ENCODE peak calls at places on chromosomes 4 and X, in nine cellular contexts. S is IMR-90, E is body of pancreas, Y is vagina, B is thyroid gland, N is lower leg skin, Z is tibial nerve, R is ovary, M is sigmoid colon. K is an unnamed sample.

GRCh38 chr4:168755643-168756482 is 254.2 kb downstream of the CBR4 start:
- DNase-seq in S (peak; percentile 66), E (no peak), Y (no peak), B (no peak), N (no peak), Z (no peak), R (no peak), M (no peak), K (no peak)

GRCh38 chr4:182246401-182247205 is 3.4 kb downstream of the TENM3 start:
- DNase-seq in S (peak; percentile 78), E (no peak), Y (no peak), B (no peak), N (no peak), Z (no peak), R (no peak), M (no peak), K (peak; percentile 24)

GRCh38 chr4:165537028-165537648 is 158.3 kb downstream of the CPE start:
- DNase-seq in S (peak; percentile 39), E (no peak), Y (no peak), B (peak; percentile 2), N (no peak), Z (no peak), R (no peak), M (no peak), K (no peak)

GRCh38 chr4:79651516-79651915 is 243.5 kb upstream of the GK2 start:
- DNase-seq in S (no peak), E (no peak), Y (no peak), B (no peak), N (no peak), Z (no peak), R (no peak), M (no peak), K (no peak)

GRCh38 chrX:154775611-154776349 is 13.1 kb downstream of the DKC1 start:
- DNase-seq in S (peak; percentile 45), E (no peak), Y (no peak), B (peak; percentile 89), N (no peak), Z (no peak), R (no peak), M (no peak), K (peak; percentile 23)

GRCh38 chr4:104395219-104395618 is 99.5 kb downstream of the CXXC4 start:
- DNase-seq in S (no peak), E (no peak), Y (no peak), B (peak; percentile 1), N (no peak), Z (no peak), R (no peak), M (no peak), K (no peak)

GRCh38 chrX:36407886-36408285 is 488.4 kb downstream of the CFAP47 start:
- DNase-seq in S (no peak), E (no peak), Y (no peak), B (no peak), N (no peak), Z (no peak), R (no peak), M (no peak), K (no peak)

GRCh38 chrX:106415276-106415895 is 196.4 kb upstream of the RADX start:
- DNase-seq in S (peak; percentile 13), E (peak; percentile 11), Y (no peak), B (no peak), N (no peak), Z (no peak), R (no peak), M (no peak), K (no peak)

GRCh38 chr4:25089058-25089763 is 58.5 kb upstream of the LGI2 start:
- DNase-seq in S (no peak), E (no peak), Y (no peak), B (no peak), N (no peak), Z (no peak), R (no peak), M (no peak), K (no peak)
- TF ChIP-seq POLR2A in S (no peak), E (no peak), Y (no peak), B (no peak), N (no peak), Z (no peak), R (no peak), M (no peak), K (no peak)

GRCh38 chrX:150692837-150693781 is at the start of gene MTMR1:
- DNase-seq in S (no peak), E (peak; percentile 36), Y (no peak), B (peak; percentile 50), N (no peak), Z (no peak), R (peak; percentile 44), M (peak; percentile 67), K (no peak)
- TF ChIP-seq POLR2A in S (peak; percentile 40), E (peak; percentile 35), Y (no peak), B (peak; percentile 35), N (no peak), Z (no peak), R (no peak), M (no peak), K (no peak)

DNA sequence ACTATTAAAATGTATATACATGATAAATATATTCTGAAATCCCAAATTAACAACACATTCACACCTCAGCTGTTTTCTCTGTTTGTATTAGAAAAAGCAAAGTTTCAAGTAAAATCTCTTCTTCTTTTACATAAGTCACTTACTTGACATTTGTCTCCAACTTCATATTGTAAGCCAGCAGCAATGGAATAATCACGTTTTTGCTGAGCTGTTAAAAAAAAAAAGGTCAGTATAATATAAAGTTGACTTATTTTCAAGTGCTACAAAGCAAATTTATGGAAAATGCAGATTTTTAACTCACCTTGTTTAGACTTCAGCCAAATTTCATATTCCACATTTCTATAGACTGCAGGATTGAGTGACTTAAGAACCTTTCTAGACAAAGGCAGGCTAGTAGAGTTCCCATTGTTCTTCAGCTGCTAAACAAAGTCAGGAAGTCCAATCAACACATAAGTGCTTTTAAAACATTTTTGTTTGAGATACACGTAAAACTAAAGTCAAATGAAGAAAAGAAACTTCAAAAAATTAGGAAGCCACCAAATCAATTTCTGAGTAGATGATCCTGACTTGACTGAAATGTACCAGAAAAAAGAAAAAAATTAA is 25.0 kb downstream of the OTUD4 start:
- DNase-seq in S (no peak), E (no peak), Y (no peak), B (no peak), N (no peak), Z (no peak), R (no peak), M (no peak), K (no peak)
- TF ChIP-seq POLR2A in S (no peak), E (no peak), Y (no peak), B (no peak), N (no peak), Z (no peak), R (no peak), M (no peak), K (no peak)

DNA sequence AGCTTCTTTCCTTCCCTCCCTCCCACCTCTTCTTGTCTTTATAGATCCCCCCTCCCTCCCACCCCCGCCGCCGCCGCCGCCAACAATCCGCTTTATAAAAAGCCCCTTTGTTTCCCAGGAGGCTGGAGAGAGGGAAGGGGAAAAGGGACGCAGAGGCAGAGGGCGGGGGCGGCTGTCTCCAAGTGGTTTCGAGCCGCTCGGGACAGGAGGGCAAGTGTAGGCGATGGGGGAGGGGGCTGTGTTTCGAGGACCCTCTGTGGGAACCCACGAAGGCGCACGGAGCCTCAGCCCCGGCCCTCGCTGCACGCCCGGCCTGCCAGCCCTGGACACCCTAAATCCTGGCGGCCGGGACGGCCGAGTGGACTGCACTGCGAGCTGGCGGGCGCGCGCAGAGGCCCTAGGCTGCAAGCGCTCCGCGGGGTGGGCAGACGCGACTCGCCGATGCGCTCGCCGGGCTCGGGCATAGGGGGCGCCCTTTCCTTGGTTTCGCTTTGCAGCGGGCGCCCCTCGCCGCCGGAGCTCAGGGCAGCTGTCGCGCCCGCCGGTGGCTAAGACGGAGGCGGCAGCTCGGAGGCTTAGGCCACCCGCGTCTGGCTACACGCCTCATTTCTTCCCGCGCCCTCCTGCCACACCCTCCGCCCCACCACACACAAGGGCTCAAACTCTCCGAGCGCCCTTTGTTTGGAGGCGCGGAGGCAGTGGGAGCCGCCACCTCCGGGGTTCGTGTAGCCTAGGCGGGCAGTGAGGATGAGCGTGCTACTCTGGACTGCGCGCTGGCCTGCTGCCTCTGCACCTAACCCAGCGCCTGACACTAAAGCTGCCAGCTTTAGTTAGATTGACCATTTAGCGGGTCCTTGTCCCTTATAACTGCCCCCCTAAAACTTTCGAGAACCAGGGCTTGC is 2.2 kb downstream of the MAMLD1 start:
- DNase-seq in S (peak; percentile 50), E (peak; percentile 75), Y (peak; percentile 81), B (peak; percentile 68), N (peak; percentile 40), Z (peak; percentile 56), R (peak; percentile 78), M (peak; percentile 87), K (no peak)
- TF ChIP-seq POLR2A in S (peak; percentile 8), E (peak; percentile 56), Y (no peak), B (peak; percentile 33), N (no peak), Z (peak; percentile 11), R (peak; percentile 47), M (no peak), K (no peak)

GRCh38 chr4:77157859-77158486 is 966 bp downstream of the CCNG2 start:
- DNase-seq in S (peak; percentile 85), E (peak; percentile 77), Y (no peak), B (peak; percentile 93), N (peak; percentile 87), Z (peak; percentile 79), R (peak; percentile 86), M (peak; percentile 95), K (peak; percentile 63)
- TF ChIP-seq POLR2A in S (peak; percentile 51), E (peak; percentile 46), Y (no peak), B (peak; percentile 79), N (no peak), Z (peak; percentile 76), R (no peak), M (no peak), K (peak; percentile 20)

GRCh38 chr4:87188932-87189331 is 31.5 kb downstream of the KLHL8 start:
- DNase-seq in S (no peak), E (no peak), Y (no peak), B (no peak), N (no peak), Z (no peak), R (no peak), M (no peak), K (no peak)
- TF ChIP-seq POLR2A in S (no peak), E (no peak), Y (no peak), B (no peak), N (no peak), Z (no peak), R (no peak), M (no peak), K (no peak)

K was measured in H54.